ENCODE peak calls at places on chromosomes 11 and 22, in six cellular contexts. K is spleen, O is kidney epithelial cell, L is MM.1S, M is GM23338, Z is tibial nerve. H is an unnamed sample.

GRCh38 chr22:36925388-36926290 is 12.2 kb downstream of the CSF2RB start:
- DNase-seq in K (peak; percentile 73), O (no peak), L (no peak), M (no peak), Z (no peak), H (no peak)

GRCh38 chr11:131033151-131033651 is 116.9 kb upstream of the SNX19 start:
- DNase-seq in K (no peak), O (peak; percentile 96), L (no peak), M (peak; percentile 44), Z (no peak), H (no peak)

GRCh38 chr22:38704568-38705234 is 1.0 kb upstream of the GTPBP1 start:
- DNase-seq in K (no peak), O (no peak), L (peak; percentile 65), M (no peak), Z (no peak), H (no peak)

GRCh38 chr22:18983120-18983651 is 47.1 kb upstream of the PRODH start:
- DNase-seq in K (peak; percentile 63), O (no peak), L (no peak), M (no peak), Z (no peak), H (peak; percentile 39)

GRCh38 chr11:127308291-127308690 is 307.7 kb upstream of the KIRREL3 start:
- DNase-seq in K (no peak), O (no peak), L (no peak), M (no peak), Z (no peak), H (no peak)

GRCh38 chr11:67316882-67317364 is 13.6 kb downstream of the SSH3 start:
- DNase-seq in K (no peak), O (peak; percentile 31), L (no peak), M (no peak), Z (no peak), H (no peak)

GRCh38 chr11:120550007-120550406 is 38.5 kb downstream of the GRIK4 start:
- DNase-seq in K (no peak), O (no peak), L (no peak), M (no peak), Z (no peak), H (no peak)

GRCh38 chr22:43945632-43946390 is 9.4 kb upstream of the SAMM50 start:
- DNase-seq in K (peak; percentile 85), O (no peak), L (peak; percentile 38), M (peak; percentile 81), Z (no peak), H (peak; percentile 74)

GRCh38 chr11:128582496-128583366 is 4.6 kb downstream of the ETS1 start:
- DNase-seq in K (no peak), O (peak; percentile 97), L (no peak), M (peak; percentile 89), Z (no peak), H (no peak)

GRCh38 chr11:70861534-70861933 is 390.8 kb downstream of the SHANK2 start:
- DNase-seq in K (no peak), O (no peak), L (no peak), M (no peak), Z (no peak), H (no peak)

GRCh38 chr22:47586946-47587345 is 824.5 kb downstream of the TBC1D22A start:
- DNase-seq in K (no peak), O (no peak), L (no peak), M (no peak), Z (no peak), H (no peak)

GRCh38 chr11:123304828-123305530 is 109.9 kb upstream of the CLMP start:
- DNase-seq in K (no peak), O (no peak), L (no peak), M (peak; percentile 45), Z (no peak), H (no peak)

GRCh38 chr22:38427465-38427864 is 27.5 kb downstream of the KCNJ4 start:
- DNase-seq in K (no peak), O (no peak), L (no peak), M (no peak), Z (no peak), H (no peak)

GRCh38 chr11:118699508-118700220 is 20.2 kb upstream of the TREH start:
- DNase-seq in K (no peak), O (no peak), L (no peak), M (no peak), Z (no peak), H (no peak)

GRCh38 chr11:63901660-63902059 is 15.3 kb downstream of the RCOR2 start:
- DNase-seq in K (no peak), O (no peak), L (no peak), M (peak; percentile 64), Z (no peak), H (no peak)

GRCh38 chr11:27991731-27992130 is 116.2 kb downstream of the KIF18A start:
- DNase-seq in K (no peak), O (no peak), L (no peak), M (no peak), Z (no peak), H (no peak)

GRCh38 chr11:118531597-118532084 is 649 bp downstream of the TMEM25 start:
- DNase-seq in K (no peak), O (no peak), L (no peak), M (peak; percentile 36), Z (no peak), H (no peak)

GRCh38 chr11:45664376-45665205 is 831 bp downstream of the CHST1 start:
- DNase-seq in K (no peak), O (no peak), L (no peak), M (peak; percentile 58), Z (no peak), H (no peak)
- H3K27me3 ChIP-seq in K (peaks cover 100% of the 10 kb centered on the region), O (peaks cover 68% of the 10 kb centered on the region), L (peaks cover 93% of the 10 kb centered on the region), M (peaks cover 48% of the 10 kb centered on the region), Z (peaks cover 50% of the 10 kb centered on the region), H (peaks cover 49% of the 10 kb centered on the region)

DNA sequence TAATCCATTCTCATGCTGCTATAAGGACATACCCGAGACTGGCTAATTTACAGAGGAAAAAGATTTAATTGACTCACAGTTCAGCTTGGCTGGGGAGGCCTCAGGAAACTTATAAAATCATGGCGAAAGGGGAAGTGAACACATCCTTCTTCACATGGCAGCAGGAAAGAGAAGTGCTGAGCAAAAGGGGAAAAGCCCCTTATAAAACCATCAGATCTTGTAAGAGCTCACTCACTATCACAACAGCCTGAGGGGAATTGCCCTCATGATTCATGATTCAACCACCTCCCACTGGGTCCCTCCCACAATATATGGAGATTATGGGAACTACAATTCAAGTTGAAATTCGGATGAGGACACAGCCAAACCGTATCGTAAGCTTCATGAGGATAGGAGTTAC is 3.8 kb upstream of the CYB5R2 start:
- DNase-seq in K (no peak), O (no peak), L (no peak), M (no peak), Z (no peak), H (no peak)
- TF ChIP-seq CTCF in K (no peak), O (no peak), L (no peak), M (no peak), Z (no peak), H (no peak)

DNA sequence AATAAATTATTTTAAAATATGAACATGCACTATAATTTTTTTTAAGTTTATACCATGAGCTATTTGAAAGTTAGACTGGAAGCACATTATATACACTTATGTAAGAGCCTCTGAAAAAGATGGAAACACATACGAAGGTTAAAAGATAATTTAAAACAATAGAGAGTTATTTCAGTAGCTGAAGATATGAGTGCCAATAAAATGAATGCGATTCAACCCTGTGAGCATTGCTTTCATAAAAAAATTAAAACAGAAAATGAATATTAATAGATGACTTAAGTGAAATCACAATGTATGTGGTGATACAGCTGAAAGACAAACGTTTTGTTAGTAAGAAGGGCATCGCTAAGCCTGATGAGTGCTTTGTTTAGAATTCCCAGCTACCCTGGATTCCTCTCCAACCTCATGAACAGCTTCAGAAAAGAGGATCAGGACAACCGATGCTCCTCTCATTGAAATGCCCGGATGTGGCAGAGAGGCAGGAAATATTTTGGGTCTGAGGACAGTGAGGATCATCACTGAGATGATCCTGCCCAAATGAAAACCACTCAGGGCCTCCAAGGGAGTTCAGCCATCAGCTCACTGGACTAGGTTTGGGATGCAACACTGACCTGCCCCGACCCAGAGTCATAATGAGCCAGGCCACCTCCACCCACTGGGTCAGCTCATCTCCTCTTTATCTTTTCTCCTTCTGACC is 60.2 kb upstream of the TOP3B start:
- DNase-seq in K (no peak), O (no peak), L (no peak), M (no peak), Z (no peak), H (no peak)
- H3K27me3 ChIP-seq in K (no peaks in the 10 kb centered on the region), O (no peaks in the 10 kb centered on the region), L (no peaks in the 10 kb centered on the region), M (peaks cover 100% of the 10 kb centered on the region), Z (no peaks in the 10 kb centered on the region), H (peaks cover 3% of the 10 kb centered on the region)

DNA sequence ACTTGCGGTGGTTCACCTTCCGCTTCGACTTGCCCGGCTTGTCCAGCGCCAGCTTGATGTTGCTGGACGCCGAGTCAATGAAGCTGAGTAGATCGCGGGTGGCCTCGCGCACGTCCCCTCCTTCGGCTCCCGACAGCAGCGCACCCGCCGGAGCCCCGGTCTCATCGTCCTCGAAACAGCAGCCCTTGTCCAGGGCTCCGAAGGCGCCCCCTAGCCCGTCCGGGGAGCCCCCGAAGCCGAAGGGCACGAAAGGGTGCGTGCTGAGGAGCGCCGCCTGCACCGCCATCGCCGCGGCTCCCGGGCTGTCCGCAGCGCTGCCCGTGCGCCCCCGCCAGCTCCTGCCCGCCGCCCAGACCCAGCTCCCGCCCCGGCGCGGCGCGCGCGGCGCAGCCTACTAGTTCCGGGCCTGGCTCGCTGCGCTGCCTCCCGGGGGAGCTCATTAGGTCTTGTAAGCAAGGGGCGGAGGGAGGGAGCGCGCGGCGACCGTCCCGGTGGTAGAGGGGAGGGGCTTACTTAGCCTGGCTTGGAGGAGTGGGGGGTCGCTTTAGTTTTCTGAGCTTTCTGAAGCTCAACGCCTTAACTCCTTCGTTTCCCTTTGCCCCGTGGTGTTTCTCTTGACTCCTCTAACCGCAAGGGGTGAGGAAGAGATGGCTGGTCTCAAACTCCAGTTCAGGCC is at the start of gene FAM181B:
- DNase-seq in K (peak; percentile 84), O (peak; percentile 10), L (no peak), M (peak; percentile 93), Z (peak; percentile 37), H (no peak)
- TF ChIP-seq CTCF in K (no peak), O (no peak), L (no peak), M (no peak), Z (no peak), H (no peak)

DNA sequence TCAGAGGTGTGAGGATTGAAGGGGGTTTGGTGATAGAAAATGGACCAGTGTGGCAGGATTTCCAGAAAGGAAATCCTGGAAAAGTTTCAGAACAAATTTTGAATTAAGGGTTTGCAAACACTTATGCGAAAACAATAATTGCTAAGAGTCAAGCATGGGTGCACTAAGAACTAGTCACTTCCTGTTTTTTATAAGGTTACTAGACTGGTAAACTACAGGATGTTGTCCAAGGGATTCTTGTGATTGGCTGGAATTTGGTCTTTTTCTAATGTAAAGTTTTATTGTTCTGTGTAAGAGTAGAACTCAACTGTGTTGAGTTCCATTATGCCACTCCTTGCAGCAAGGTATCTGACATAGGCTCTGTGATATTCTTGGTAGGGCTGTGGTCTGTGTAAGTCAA is 54.1 kb downstream of the LIF start:
- DNase-seq in K (no peak), O (no peak), L (no peak), M (no peak), Z (no peak), H (no peak)
- H3K27me3 ChIP-seq in K (no peaks in the 10 kb centered on the region), O (no peaks in the 10 kb centered on the region), L (no peaks in the 10 kb centered on the region), M (no peaks in the 10 kb centered on the region), Z (no peaks in the 10 kb centered on the region), H (no peaks in the 10 kb centered on the region)

GRCh38 chr11:122294041-122294440 is 178.0 kb upstream of the BLID start:
- DNase-seq in K (no peak), O (no peak), L (no peak), M (no peak), Z (no peak), H (no peak)

GRCh38 chr11:122293298-122294023 is 177.4 kb upstream of the BLID start:
- DNase-seq in K (no peak), O (no peak), L (no peak), M (peak; percentile 59), Z (no peak), H (no peak)
- TF ChIP-seq CTCF in K (no peak), O (no peak), L (no peak), M (peak; percentile 78), Z (no peak), H (no peak)